ENCODE peak calls at places on chromosomes 13 and 19, in eight cellular contexts. X is frontal cortex; K is left colon; I is neural progenitor cell; M is stimulated activated CD4-positive, alpha-beta T cell treated with anti-CD3 and anti-CD28 coated beads, Interleukin-12 subunit alpha, Interleukin-12 subunit beta, amount 100 ng/mL, for 24 hours; A is left cardiac atrium; U is NCI-H748 treated with DMSO at 0.1 percent for 48 hours; P is anterior cingulate cortex. E is an unnamed sample.

GRCh38 chr13:75752848-75753247 is 116.7 kb downstream of the LMO7 start:
- DNase-seq in K (no peak), U (no peak), P (no peak), I (no peak), A (no peak), M (no peak), X (no peak), E (no peak)

GRCh38 chr19:10593820-10594637 is 6.9 kb upstream of the AP1M2 start:
- DNase-seq in X (peak; percentile 37), P (peak; percentile 40), A (no peak), I (no peak), K (peak; percentile 22), U (no peak), M (no peak), E (peak; percentile 68)

GRCh38 chr13:32125746-32126145 is 94.2 kb downstream of the FRY start:
- DNase-seq in U (no peak), P (no peak), K (no peak), A (no peak), X (no peak), M (no peak), I (no peak), E (no peak)

GRCh38 chr13:50365683-50366391 is 350.6 kb downstream of the KCNRG start:
- DNase-seq in I (no peak), X (no peak), U (peak; percentile 99), P (no peak), K (no peak), A (no peak), M (peak; percentile 18), E (no peak)

GRCh38 chr19:57269515-57270250 is 10.6 kb upstream of the ZNF460 start:
- DNase-seq in I (no peak), A (no peak), U (no peak), K (no peak), P (no peak), M (no peak), X (no peak), E (no peak)

GRCh38 chr19:46629546-46630025 is 4.7 kb upstream of the PTGIR start:
- DNase-seq in M (no peak), U (no peak), I (no peak), X (no peak), K (no peak), A (peak; percentile 66), P (no peak), E (no peak)

GRCh38 chr19:38977445-38978314 is 2.1 kb upstream of the FBXO17 start:
- DNase-seq in P (no peak), A (no peak), M (peak; percentile 2), U (no peak), K (no peak), I (no peak), X (no peak), E (no peak)

GRCh38 chr19:48962029-48962848 is 2.9 kb upstream of the FTL start:
- DNase-seq in K (peak; percentile 87), I (no peak), P (no peak), U (no peak), X (no peak), M (no peak), A (peak; percentile 64), E (peak; percentile 41)

GRCh38 chr19:44973982-44974735 is 19.0 kb downstream of the CLPTM1 start:
- DNase-seq in X (no peak), A (no peak), I (no peak), P (no peak), M (no peak), U (no peak), K (no peak), E (no peak)

GRCh38 chr13:44421853-44422525 is 48.4 kb downstream of the SERP2 start:
- DNase-seq in K (no peak), P (no peak), I (no peak), A (no peak), M (no peak), X (no peak), U (no peak), E (no peak)